ENCODE peak calls at places on chromosomes 7 and 10, in four cellular contexts. V, N, X and S are unnamed samples.

GRCh38 chr10:75653761-75654160 is 222.3 kb downstream of the LRMDA start:
- DNase-seq in X (no peak), V (no peak), N (no peak), S (no peak)

GRCh38 chr7:2405601-2406345 is 2.4 kb downstream of the CHST12 start:
- DNase-seq in N (no peak), V (no peak), X (no peak), S (no peak)

GRCh38 chr10:72337039-72337629 is 17.6 kb downstream of the DNAJB12 start:
- DNase-seq in N (no peak), X (peak; percentile 79), V (peak; percentile 27), S (peak; percentile 91)

GRCh38 chr10:132066186-132066585 is 440 bp downstream of the JAKMIP3 start:
- DNase-seq in X (no peak), V (no peak), N (no peak), S (no peak)

GRCh38 chr10:43209064-43209455 is 57.8 kb downstream of the RASGEF1A start:
- DNase-seq in X (peak; percentile 1), N (no peak), V (no peak), S (no peak)

GRCh38 chr7:31476073-31476745 is 37.7 kb upstream of the ITPRID1 start:
- DNase-seq in V (no peak), X (no peak), N (no peak), S (no peak)

GRCh38 chr10:36362257-36362656 is 720.2 kb upstream of the FZD8 start:
- DNase-seq in N (peak; percentile 88), X (no peak), V (no peak), S (no peak)

GRCh38 chr10:127990846-127991542 is 84.1 kb downstream of the PTPRE start:
- DNase-seq in N (no peak), X (no peak), V (peak; percentile 44), S (no peak)

GRCh38 chr10:8045728-8046494 is 8.6 kb upstream of the GATA3 start:
- DNase-seq in N (no peak), V (no peak), X (no peak), S (no peak)

GRCh38 chr7:140867467-140868314 is 57.0 kb downstream of the BRAF start:
- DNase-seq in X (no peak), V (no peak), N (no peak), S (no peak)

GRCh38 chr7:12549106-12549505 is 21.4 kb upstream of the SCIN start:
- DNase-seq in N (no peak), X (no peak), V (no peak), S (no peak)